ENCODE peak calls at places on chromosomes 1 and 21, in seven cellular contexts. One of them, this sample, is unnamed.

GRCh38 chr21:46017695-46018094 is 36.1 kb downstream of the COL6A1 start:
- DNase-seq in GM12892: no peak
- DNase-seq in endothelial cell of umbilical vein: no peak
- DNase-seq in stomach: no peak
- DNase-seq in GM12891: no peak
- DNase-seq in NB4: no peak
- DNase-seq in right lobe of liver: no peak
- DNase-seq in this sample: no peak

GRCh38 chr1:246159290-246160227 is 347.5 kb downstream of the SMYD3 start:
- DNase-seq in GM12892: no peak
- DNase-seq in endothelial cell of umbilical vein: no peak
- DNase-seq in stomach: no peak
- DNase-seq in GM12891: no peak
- DNase-seq in NB4: no peak
- DNase-seq in right lobe of liver: no peak
- DNase-seq in this sample: no peak

GRCh38 chr1:70083519-70083918 is 121.9 kb downstream of the LRRC40 start:
- DNase-seq in GM12892: no peak
- DNase-seq in endothelial cell of umbilical vein: no peak
- DNase-seq in stomach: no peak
- DNase-seq in GM12891: no peak
- DNase-seq in NB4: peak
- DNase-seq in right lobe of liver: no peak
- DNase-seq in this sample: no peak

GRCh38 chr1:224435999-224436398 is 1.4 kb upstream of the WDR26 start:
- DNase-seq in GM12892: no peak
- DNase-seq in endothelial cell of umbilical vein: no peak
- DNase-seq in stomach: no peak
- DNase-seq in GM12891: no peak
- DNase-seq in NB4: no peak
- DNase-seq in right lobe of liver: no peak
- DNase-seq in this sample: no peak

GRCh38 chr21:35984654-35985366 is 75.5 kb downstream of the SETD4 start:
- DNase-seq in GM12892: no peak
- DNase-seq in endothelial cell of umbilical vein: no peak
- DNase-seq in stomach: no peak
- DNase-seq in GM12891: no peak
- DNase-seq in NB4: no peak
- DNase-seq in right lobe of liver: no peak
- DNase-seq in this sample: no peak

GRCh38 chr1:9406111-9406510 is 113.4 kb downstream of the SPSB1 start:
- DNase-seq in GM12892: no peak
- DNase-seq in endothelial cell of umbilical vein: no peak
- DNase-seq in stomach: no peak
- DNase-seq in GM12891: no peak
- DNase-seq in NB4: no peak
- DNase-seq in right lobe of liver: no peak
- DNase-seq in this sample: no peak

GRCh38 chr21:29639366-29640232 is 300.2 kb downstream of the GRIK1 start:
- DNase-seq in GM12892: no peak
- DNase-seq in endothelial cell of umbilical vein: no peak
- DNase-seq in stomach: no peak
- DNase-seq in GM12891: no peak
- DNase-seq in NB4: no peak
- DNase-seq in right lobe of liver: no peak
- DNase-seq in this sample: no peak

GRCh38 chr1:222794656-222795474 is 20.0 kb upstream of the DISP1 start:
- DNase-seq in GM12892: no peak
- DNase-seq in endothelial cell of umbilical vein: no peak
- DNase-seq in stomach: peak
- DNase-seq in GM12891: no peak
- DNase-seq in NB4: no peak
- DNase-seq in right lobe of liver: peak
- DNase-seq in this sample: peak

GRCh38 chr1:1371741-1372711 is 3.0 kb downstream of the AURKAIP1 start:
- DNase-seq in GM12892: peak
- DNase-seq in endothelial cell of umbilical vein: peak
- DNase-seq in stomach: peak
- DNase-seq in GM12891: peak
- DNase-seq in NB4: peak
- DNase-seq in right lobe of liver: peak
- DNase-seq in this sample: peak

GRCh38 chr1:175433586-175434267 is 241.2 kb upstream of the KIAA0040 start:
- DNase-seq in GM12892: no peak
- DNase-seq in endothelial cell of umbilical vein: no peak
- DNase-seq in stomach: no peak
- DNase-seq in GM12891: no peak
- DNase-seq in NB4: no peak
- DNase-seq in right lobe of liver: no peak
- DNase-seq in this sample: no peak

GRCh38 chr1:84550826-84551225 is 23.4 kb downstream of the CTBS start:
- DNase-seq in GM12892: no peak
- DNase-seq in endothelial cell of umbilical vein: no peak
- DNase-seq in stomach: no peak
- DNase-seq in GM12891: no peak
- DNase-seq in NB4: no peak
- DNase-seq in right lobe of liver: no peak
- DNase-seq in this sample: no peak

GRCh38 chr1:246930830-246931548 is 759 bp downstream of the AHCTF1 start:
- DNase-seq in GM12892: peak
- DNase-seq in endothelial cell of umbilical vein: peak
- DNase-seq in stomach: peak
- DNase-seq in GM12891: peak
- DNase-seq in NB4: peak
- DNase-seq in right lobe of liver: peak
- DNase-seq in this sample: peak

GRCh38 chr21:35840197-35840799 is 220.0 kb downstream of the SETD4 start:
- DNase-seq in GM12892: no peak
- DNase-seq in endothelial cell of umbilical vein: peak
- DNase-seq in stomach: peak
- DNase-seq in GM12891: peak
- DNase-seq in NB4: peak
- DNase-seq in right lobe of liver: no peak
- DNase-seq in this sample: no peak

GRCh38 chr1:202161151-202162048 is 998 bp upstream of the PTPN7 start:
- DNase-seq in GM12892: no peak
- DNase-seq in endothelial cell of umbilical vein: no peak
- DNase-seq in stomach: no peak
- DNase-seq in GM12891: no peak
- DNase-seq in NB4: peak
- DNase-seq in right lobe of liver: no peak
- DNase-seq in this sample: no peak

GRCh38 chr1:204670152-204670927 is 15.2 kb downstream of the LRRN2 start:
- DNase-seq in GM12892: no peak
- DNase-seq in endothelial cell of umbilical vein: no peak
- DNase-seq in stomach: no peak
- DNase-seq in GM12891: no peak
- DNase-seq in NB4: no peak
- DNase-seq in right lobe of liver: no peak
- DNase-seq in this sample: no peak

GRCh38 chr1:40058097-40058452 is 17.5 kb downstream of the CAP1 start:
- DNase-seq in GM12892: no peak
- DNase-seq in endothelial cell of umbilical vein: no peak
- DNase-seq in stomach: no peak
- DNase-seq in GM12891: no peak
- DNase-seq in NB4: no peak
- DNase-seq in right lobe of liver: no peak
- DNase-seq in this sample: no peak

GRCh38 chr1:40059292-40059959 is 18.9 kb downstream of the CAP1 start:
- DNase-seq in GM12892: no peak
- DNase-seq in endothelial cell of umbilical vein: peak
- DNase-seq in stomach: no peak
- DNase-seq in GM12891: no peak
- DNase-seq in NB4: peak
- DNase-seq in right lobe of liver: no peak
- DNase-seq in this sample: no peak

GRCh38 chr1:40059960-40060337 is 19.4 kb downstream of the CAP1 start:
- DNase-seq in GM12892: no peak
- DNase-seq in endothelial cell of umbilical vein: no peak
- DNase-seq in stomach: no peak
- DNase-seq in GM12891: no peak
- DNase-seq in NB4: peak
- DNase-seq in right lobe of liver: no peak
- DNase-seq in this sample: no peak

GRCh38 chr1:40057310-40058030 is 16.9 kb downstream of the CAP1 start:
- DNase-seq in GM12892: no peak
- DNase-seq in endothelial cell of umbilical vein: peak
- DNase-seq in stomach: no peak
- DNase-seq in GM12891: no peak
- DNase-seq in NB4: no peak
- DNase-seq in right lobe of liver: no peak
- DNase-seq in this sample: no peak

GRCh38 chr1:40058453-40059291 is 18.1 kb downstream of the CAP1 start:
- DNase-seq in GM12892: no peak
- DNase-seq in endothelial cell of umbilical vein: peak
- DNase-seq in stomach: no peak
- DNase-seq in GM12891: no peak
- DNase-seq in NB4: no peak
- DNase-seq in right lobe of liver: no peak
- DNase-seq in this sample: no peak
- TF ChIP-seq POLR2A in GM12892: no peak
- TF ChIP-seq POLR2A in endothelial cell of umbilical vein: no peak
- TF ChIP-seq POLR2A in stomach: no peak
- TF ChIP-seq POLR2A in GM12891: no peak
- TF ChIP-seq POLR2A in NB4: no peak
- TF ChIP-seq POLR2A in right lobe of liver: no peak
- TF ChIP-seq POLR2A in this sample: no peak

GRCh38 chr1:210746024-210746423 is 387.9 kb downstream of the KCNH1 start:
- DNase-seq in GM12892: no peak
- DNase-seq in endothelial cell of umbilical vein: no peak
- DNase-seq in stomach: no peak
- DNase-seq in GM12891: no peak
- DNase-seq in NB4: no peak
- DNase-seq in right lobe of liver: no peak
- DNase-seq in this sample: no peak

GRCh38 chr1:210747890-210748289 is 386.1 kb downstream of the KCNH1 start:
- DNase-seq in GM12892: no peak
- DNase-seq in endothelial cell of umbilical vein: no peak
- DNase-seq in stomach: no peak
- DNase-seq in GM12891: no peak
- DNase-seq in NB4: no peak
- DNase-seq in right lobe of liver: no peak
- DNase-seq in this sample: no peak

GRCh38 chr1:210750468-210750867 is 383.5 kb downstream of the KCNH1 start:
- DNase-seq in GM12892: no peak
- DNase-seq in endothelial cell of umbilical vein: no peak
- DNase-seq in stomach: no peak
- DNase-seq in GM12891: no peak
- DNase-seq in NB4: no peak
- DNase-seq in right lobe of liver: no peak
- DNase-seq in this sample: no peak

GRCh38 chr1:210747112-210747511 is 386.8 kb downstream of the KCNH1 start:
- DNase-seq in GM12892: no peak
- DNase-seq in endothelial cell of umbilical vein: no peak
- DNase-seq in stomach: no peak
- DNase-seq in GM12891: no peak
- DNase-seq in NB4: no peak
- DNase-seq in right lobe of liver: no peak
- DNase-seq in this sample: no peak

DNA sequence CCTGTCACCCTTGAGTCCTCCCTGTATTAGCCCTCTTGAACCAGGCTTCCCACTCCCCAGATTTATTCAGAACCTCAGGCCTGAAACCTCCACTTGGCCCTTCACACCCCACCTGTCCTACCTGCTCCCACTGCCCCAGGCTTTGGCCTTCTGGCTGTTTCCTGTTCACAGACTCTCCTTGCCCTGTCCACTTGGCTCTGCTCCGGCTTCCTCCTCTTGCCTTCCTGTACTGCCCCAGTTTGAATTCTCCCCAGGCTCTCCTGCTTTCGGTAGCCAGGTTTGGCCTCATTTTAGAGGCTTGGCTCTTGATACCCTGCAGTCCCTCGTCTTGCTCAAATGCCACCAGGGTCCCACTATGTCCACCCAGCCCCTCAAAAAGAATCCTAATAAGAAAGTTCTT is 385.2 kb downstream of the KCNH1 start:
- DNase-seq in GM12892: no peak
- DNase-seq in endothelial cell of umbilical vein: no peak
- DNase-seq in stomach: no peak
- DNase-seq in GM12891: no peak
- DNase-seq in NB4: no peak
- DNase-seq in right lobe of liver: no peak
- DNase-seq in this sample: no peak
- TF ChIP-seq POLR2A in GM12892: no peak
- TF ChIP-seq POLR2A in endothelial cell of umbilical vein: no peak
- TF ChIP-seq POLR2A in stomach: no peak
- TF ChIP-seq POLR2A in GM12891: no peak
- TF ChIP-seq POLR2A in NB4: no peak
- TF ChIP-seq POLR2A in right lobe of liver: no peak
- TF ChIP-seq POLR2A in this sample: no peak

DNA sequence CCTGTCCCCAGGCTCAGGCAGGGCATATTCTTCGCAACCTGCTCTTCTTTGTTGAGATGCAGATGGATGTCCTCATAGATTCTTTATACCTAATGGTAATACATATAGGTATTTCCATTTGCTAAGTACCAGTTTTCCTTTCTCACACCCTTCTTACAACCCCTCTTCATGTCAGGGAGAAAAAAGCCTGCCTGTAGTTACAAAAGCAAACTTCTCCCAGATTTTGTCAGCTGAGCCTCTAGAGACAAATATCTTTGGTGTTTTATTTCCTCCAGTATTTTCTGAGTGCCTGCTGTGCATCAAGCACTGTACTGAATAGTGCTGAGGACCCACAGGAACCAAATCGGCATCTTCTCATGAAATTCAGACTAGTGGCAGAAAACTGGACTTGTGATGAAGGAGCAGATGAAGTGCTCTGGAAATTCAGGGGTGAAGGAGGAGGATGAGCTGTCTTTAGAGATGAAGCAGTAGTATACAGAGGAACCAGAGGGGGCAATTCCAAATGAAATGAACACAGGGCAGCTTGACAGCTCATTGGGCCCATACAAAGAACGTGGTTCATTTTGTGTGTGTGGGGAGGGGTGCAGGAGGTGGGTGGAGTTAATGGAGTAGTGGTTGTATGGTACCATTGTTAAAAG is 33.4 kb downstream of the SLC2A1 start:
- DNase-seq in GM12892: no peak
- DNase-seq in endothelial cell of umbilical vein: peak
- DNase-seq in stomach: no peak
- DNase-seq in GM12891: no peak
- DNase-seq in NB4: no peak
- DNase-seq in right lobe of liver: no peak
- DNase-seq in this sample: no peak
- TF ChIP-seq POLR2A in GM12892: no peak
- TF ChIP-seq POLR2A in endothelial cell of umbilical vein: no peak
- TF ChIP-seq POLR2A in stomach: no peak
- TF ChIP-seq POLR2A in GM12891: no peak
- TF ChIP-seq POLR2A in NB4: no peak
- TF ChIP-seq POLR2A in right lobe of liver: no peak
- TF ChIP-seq POLR2A in this sample: no peak

DNA sequence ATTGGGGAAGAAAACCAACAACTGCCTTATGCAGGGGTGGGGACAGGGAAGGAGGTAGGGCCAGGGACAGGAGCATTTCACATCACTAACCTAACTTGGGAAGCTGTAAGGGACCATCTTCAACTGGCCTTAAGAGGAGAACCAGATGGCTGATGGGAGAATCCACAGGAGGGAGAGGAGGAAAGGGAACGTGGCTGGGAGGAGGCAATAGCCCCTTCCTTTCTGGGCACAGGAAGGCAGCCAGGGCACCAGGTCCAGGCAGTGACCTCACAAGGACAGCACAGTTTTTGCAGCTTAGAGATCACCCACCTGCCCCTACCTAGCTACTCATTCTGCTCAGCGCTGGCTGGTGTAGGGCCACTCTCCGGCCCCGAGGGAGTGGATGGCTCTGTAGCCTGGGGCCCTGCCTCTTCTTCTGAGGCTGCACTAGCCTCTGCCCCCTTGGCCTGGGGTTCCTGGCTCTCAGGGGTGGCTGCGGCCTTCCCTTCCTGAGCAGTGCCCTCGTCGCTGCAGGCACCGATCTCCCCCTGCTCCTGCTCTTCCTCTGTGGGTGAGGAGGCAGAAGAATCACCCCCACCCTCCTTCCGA is 1.7 kb downstream of the MARCKSL1 start:
- DNase-seq in GM12892: no peak
- DNase-seq in endothelial cell of umbilical vein: no peak
- DNase-seq in stomach: no peak
- DNase-seq in GM12891: no peak
- DNase-seq in NB4: no peak
- DNase-seq in right lobe of liver: no peak
- DNase-seq in this sample: no peak
- TF ChIP-seq POLR2A in GM12892: peak
- TF ChIP-seq POLR2A in endothelial cell of umbilical vein: peak
- TF ChIP-seq POLR2A in stomach: no peak
- TF ChIP-seq POLR2A in GM12891: peak
- TF ChIP-seq POLR2A in NB4: no peak
- TF ChIP-seq POLR2A in right lobe of liver: no peak
- TF ChIP-seq POLR2A in this sample: no peak

This sample was measured in Peyer's patch.